ENCODE peak calls at places on chromosomes 2 and 18, in six cellular contexts. L is effector memory CD4-positive, alpha-beta T cell; S is IMR-90; M is left ventricle myocardium inferior; K is mammary epithelial cell; W is K562. G is an unnamed sample. For H3K4me1, the result is how much of the 10 kb centered on the place peaks cover.

GRCh38 chr2:74461187-74462053 is 3.2 kb downstream of the WBP1 start:
- DNase-seq in W (peak), S (no peak), L (no peak), M (no peak), K (no peak), G (no peak)

GRCh38 chr18:67266246-67266570 is 250.3 kb downstream of the DSEL start:
- DNase-seq in S (no peak), K (no peak), L (no peak), M (no peak), W (no peak), G (no peak)

GRCh38 chr2:178804791-178805190 is 2.4 kb downstream of the TTN start:
- DNase-seq in K (peak), S (peak), L (no peak), M (no peak), W (peak), G (no peak)

GRCh38 chr2:160064916-160065315 is 2.5 kb upstream of the PLA2R1 start:
- DNase-seq in L (no peak), W (no peak), M (no peak), K (no peak), S (no peak), G (no peak)

GRCh38 chr18:14924226-14924625 is 176.3 kb downstream of the ANKRD30B start:
- DNase-seq in L (no peak), W (no peak), M (no peak), S (no peak), K (peak), G (no peak)

GRCh38 chr2:83103602-83104001 is 1355.5 kb downstream of the SUCLG1 start:
- DNase-seq in S (peak), K (peak), L (no peak), W (no peak), M (no peak), G (no peak)

GRCh38 chr18:34978953-34979608 is 62.1 kb upstream of the MAPRE2 start:
- DNase-seq in K (peak), L (peak), M (peak), S (peak), W (peak), G (no peak)

GRCh38 chr18:45755936-45756335 is 32.0 kb downstream of the SLC14A1 start:
- DNase-seq in W (no peak), L (no peak), S (peak), K (peak), M (no peak), G (peak)

GRCh38 chr18:7878265-7879173 is 311.4 kb downstream of the PTPRM start:
- DNase-seq in S (no peak), K (no peak), M (no peak), L (no peak), W (no peak), G (no peak)

GRCh38 chr2:3178206-3179031 is 199.2 kb downstream of the EIPR1 start:
- DNase-seq in W (no peak), K (no peak), M (no peak), S (no peak), L (no peak), G (no peak)

GRCh38 chr2:74227646-74228045 is 29.2 kb downstream of the MTHFD2 start:
- DNase-seq in W (peak), L (no peak), K (no peak), S (no peak), M (no peak), G (no peak)

GRCh38 chr2:29783696-29784095 is 137.7 kb downstream of the ALK start:
- DNase-seq in L (no peak), K (no peak), S (no peak), W (no peak), M (no peak), G (no peak)

GRCh38 chr18:31499157-31499524 is 1.2 kb downstream of the DSG2 start:
- DNase-seq in K (peak), M (no peak), L (no peak), S (no peak), W (peak), G (no peak)

GRCh38 chr2:74415762-74416395 is 5.5 kb downstream of the C2orf81 start:
- DNase-seq in W (no peak), S (no peak), K (no peak), M (no peak), L (no peak), G (peak)

GRCh38 chr2:204628926-204629661 is 83.8 kb downstream of the PARD3B start:
- DNase-seq in M (no peak), L (no peak), K (no peak), S (peak), W (no peak), G (no peak)

GRCh38 chr2:9752441-9753275 is 90.6 kb upstream of the TAF1B start:
- DNase-seq in W (peak), L (peak), M (no peak), K (peak), S (peak), G (peak)

GRCh38 chr2:118443596-118443995 is 355.3 kb downstream of the INSIG2 start:
- DNase-seq in S (peak), M (no peak), K (peak), L (no peak), W (no peak), G (no peak)

GRCh38 chr2:206232287-206233035 is 42.0 kb upstream of the ZDBF2 start:
- DNase-seq in L (no peak), W (no peak), S (no peak), M (no peak), K (no peak), G (no peak)

DNA sequence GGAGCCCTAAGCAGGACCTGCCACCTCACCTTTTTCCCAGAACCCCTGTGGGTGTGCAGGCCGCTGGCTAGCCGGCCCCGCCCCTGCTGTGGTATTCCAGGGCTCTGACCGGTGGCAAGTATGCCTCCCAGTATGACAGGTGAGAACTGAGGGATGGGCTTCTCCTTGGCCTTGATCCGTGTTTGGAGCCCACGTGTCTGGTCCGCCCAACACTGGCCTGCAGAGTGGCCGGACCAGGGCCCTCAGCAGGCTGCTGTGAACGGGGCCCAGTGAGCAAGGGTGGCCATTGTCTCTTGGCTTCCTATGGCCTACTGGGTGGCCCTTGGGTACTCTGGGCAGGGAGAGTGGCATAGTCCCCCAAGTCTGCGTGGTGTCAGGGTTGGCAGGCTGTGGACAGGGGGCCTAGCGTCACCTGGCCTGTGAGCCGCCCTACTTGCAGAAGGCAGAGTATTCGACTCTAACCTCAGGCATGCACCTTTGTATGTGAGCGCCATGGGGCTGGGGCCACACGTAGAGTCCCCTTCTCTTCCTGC is 1.8 kb downstream of the RNPEPL1 start:
- DNase-seq in W (no peak), K (no peak), L (no peak), S (no peak), M (no peak), G (peak)
- H3K4me3 ChIP-seq in W (no peak), K (peak), L (peak), S (no peak), M (peak), G (no peak)

GRCh38 chr2:133816037-133816436 is 247.8 kb upstream of the NCKAP5 start:
- DNase-seq in S (no peak), W (no peak), M (no peak), K (no peak), L (no peak), G (no peak)

GRCh38 chr2:133810559-133810958 is 242.3 kb upstream of the NCKAP5 start:
- DNase-seq in L (no peak), K (no peak), M (no peak), S (no peak), W (no peak), G (no peak)

GRCh38 chr2:133811409-133812125 is 243.3 kb upstream of the NCKAP5 start:
- DNase-seq in S (no peak), M (no peak), L (no peak), W (no peak), K (no peak), G (no peak)

GRCh38 chr2:133814890-133815289 is 246.6 kb upstream of the NCKAP5 start:
- DNase-seq in S (no peak), W (no peak), L (no peak), M (no peak), K (no peak), G (no peak)

GRCh38 chr2:133812826-133813617 is 244.8 kb upstream of the NCKAP5 start:
- DNase-seq in L (no peak), K (peak), S (peak), W (no peak), M (no peak), G (no peak)
- H3K4me1 ChIP-seq in L (under half), K (under half), S (under half), W (under half), M (under half), G (under half)

GRCh38 chr18:3333721-3334386 is 71.9 kb downstream of the MYL12B start:
- DNase-seq in K (no peak), S (no peak), W (peak), L (no peak), M (no peak), G (no peak)
- H3K4me3 ChIP-seq in K (no peak), S (no peak), W (peak), L (no peak), M (no peak), G (no peak)

DNA sequence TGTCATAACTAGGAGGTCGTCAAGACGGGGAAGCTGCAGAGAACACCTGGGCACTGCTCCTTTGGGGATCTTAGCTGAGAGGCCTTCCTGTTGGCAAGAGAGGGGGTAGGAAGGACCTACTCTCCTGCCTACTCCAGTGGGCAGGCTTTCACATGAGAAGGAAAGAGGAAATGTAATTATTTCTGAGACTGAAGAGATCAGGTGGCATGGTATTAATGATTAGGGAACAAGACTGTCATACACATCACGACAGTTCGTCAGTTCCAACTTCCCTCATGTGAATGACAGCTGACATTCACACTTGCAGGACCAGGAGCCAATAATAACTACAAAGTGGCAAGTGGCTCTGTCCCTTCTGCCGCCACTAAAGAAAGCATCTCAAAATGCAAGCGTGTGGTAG is 89.9 kb downstream of the ZCCHC2 start:
- DNase-seq in S (no peak), K (no peak), L (no peak), W (no peak), M (no peak), G (no peak)
- H3K4me1 ChIP-seq in S (under half), K (under half), L (under half), W (under half), M (under half), G (under half)

GRCh38 chr2:5677133-5677532 is 15.1 kb upstream of the SOX11 start:
- DNase-seq in K (no peak), L (no peak), W (no peak), M (no peak), S (no peak), G (no peak)

GRCh38 chr2:5673148-5673860 is 18.9 kb upstream of the SOX11 start:
- DNase-seq in K (no peak), M (no peak), L (no peak), W (no peak), S (no peak), G (peak)

GRCh38 chr2:5668682-5669267 is 23.4 kb upstream of the SOX11 start:
- DNase-seq in M (no peak), K (no peak), W (no peak), L (no peak), S (no peak), G (no peak)

GRCh38 chr2:5672749-5673147 is 19.4 kb upstream of the SOX11 start:
- DNase-seq in K (no peak), M (no peak), W (no peak), S (no peak), L (no peak), G (peak)

GRCh38 chr2:5673861-5674240 is 18.3 kb upstream of the SOX11 start:
- DNase-seq in K (no peak), M (no peak), S (peak), W (no peak), L (no peak), G (no peak)
- H3K4me3 ChIP-seq in K (no peak), M (peak), S (peak), W (no peak), L (no peak), G (no peak)

DNA sequence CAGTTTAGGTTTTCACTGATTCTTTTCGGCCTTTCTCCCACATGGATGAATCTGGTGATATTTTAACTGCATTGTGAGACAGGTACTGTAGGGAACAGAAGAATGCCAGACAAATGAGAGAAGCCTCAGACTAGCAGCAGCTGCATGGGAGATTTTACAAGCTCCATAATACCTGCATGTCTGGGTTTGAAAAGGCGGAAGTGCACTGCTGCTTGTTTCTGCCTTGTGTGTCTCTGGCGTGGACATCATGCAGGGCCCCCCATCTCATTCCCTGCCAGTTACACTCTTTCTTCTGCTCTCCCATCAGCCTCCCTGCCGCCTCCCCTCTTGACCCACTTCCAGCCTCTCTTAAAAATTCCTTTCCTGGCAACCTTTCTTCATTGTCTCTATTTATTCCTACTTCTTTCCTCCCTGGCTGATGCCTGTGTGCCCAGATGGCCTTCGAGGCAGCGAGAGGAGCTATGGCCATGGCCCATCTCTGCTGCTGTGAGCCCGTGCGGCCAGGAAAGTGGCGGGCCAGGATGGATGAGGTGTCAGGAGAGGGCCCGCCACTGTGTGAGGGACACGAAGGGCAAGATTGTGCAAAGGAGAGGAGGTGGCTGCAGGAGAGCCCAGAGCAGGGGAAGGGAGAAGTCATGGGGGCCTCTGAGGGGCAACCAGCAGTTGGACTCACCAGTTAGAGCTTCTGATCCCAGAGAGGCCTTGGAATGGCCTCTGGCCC is 33.8 kb downstream of the IMPA2 start:
- DNase-seq in W (no peak), K (no peak), L (no peak), S (no peak), M (no peak), G (peak)
- H3K4me1 ChIP-seq in W (under half), K (under half), L (under half), S (under half), M (half or more), G (half or more)

DNA sequence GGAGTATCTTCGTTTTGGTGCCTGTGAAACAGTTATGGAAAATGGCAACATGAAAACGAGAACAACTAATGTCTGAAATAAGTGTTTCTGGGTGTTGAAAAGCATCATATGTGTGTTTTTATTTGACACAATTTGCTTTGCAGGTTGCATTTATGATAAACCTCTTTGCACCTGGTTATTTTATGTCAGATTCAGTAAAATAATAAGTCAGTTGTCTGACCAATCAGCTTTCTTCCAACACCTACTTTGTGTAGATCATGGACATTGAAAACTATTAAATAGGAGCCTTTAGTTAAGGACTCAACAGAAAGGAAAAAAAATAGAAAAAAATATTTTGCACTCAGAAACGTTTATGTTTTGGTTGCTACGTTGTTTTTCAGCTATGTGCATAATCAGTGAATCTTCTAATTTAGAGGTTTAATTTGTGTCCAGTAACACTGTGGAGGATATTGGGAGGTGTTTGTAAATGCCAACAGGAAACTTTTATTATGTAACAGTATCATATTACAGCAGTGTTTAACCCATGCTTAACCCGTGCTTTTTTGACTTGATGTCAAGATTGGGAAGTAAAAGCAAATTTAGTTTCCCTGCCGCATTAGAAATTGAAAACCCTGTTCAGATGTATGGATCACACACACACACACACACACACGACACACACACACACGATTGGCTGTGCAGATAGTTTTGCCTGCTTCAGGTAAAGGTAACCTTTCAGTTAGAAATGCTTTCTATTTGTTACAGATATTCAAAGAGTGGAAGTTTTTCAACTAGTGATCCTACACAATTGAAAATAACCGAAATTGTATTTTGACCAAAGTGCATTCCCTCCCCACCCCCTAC is 2.6 kb downstream of the PKP4 start:
- DNase-seq in K (peak), S (no peak), M (no peak), W (peak), L (no peak), G (no peak)
- H3K4me3 ChIP-seq in K (peak), S (peak), M (peak), W (peak), L (no peak), G (peak)

GRCh38 chr18:48436907-48437306 is 27.7 kb upstream of the ZBTB7C start:
- DNase-seq in K (peak), W (no peak), M (no peak), L (no peak), S (no peak), G (no peak)

GRCh38 chr18:48442761-48443160 is 33.6 kb upstream of the ZBTB7C start:
- DNase-seq in W (no peak), S (peak), L (no peak), K (peak), M (no peak), G (no peak)

GRCh38 chr18:48440924-48441323 is 31.7 kb upstream of the ZBTB7C start:
- DNase-seq in M (no peak), L (no peak), K (no peak), S (no peak), W (no peak), G (no peak)

GRCh38 chr18:48445540-48445939 is 36.4 kb upstream of the ZBTB7C start:
- DNase-seq in L (peak), W (peak), S (peak), M (peak), K (peak), G (peak)

GRCh38 chr18:48441405-48441881 is 32.3 kb upstream of the ZBTB7C start:
- DNase-seq in K (no peak), S (no peak), W (no peak), M (peak), L (no peak), G (peak)
- H3K4me1 ChIP-seq in K (under half), S (under half), W (under half), M (under half), L (under half), G (under half)

G was measured in upper lobe of left lung.